ENCODE peak calls at places on chromosomes 5 and 9, in seven cellular contexts. I is PC-9, Z is mucosa of descending colon, O is MM.1S, D is hepatocyte, W is colonic mucosa, F is endodermal cell. B is an unnamed sample. For H3K4me1, the result is how much of the 10 kb centered on the place peaks cover.

GRCh38 chr5:135553688-135554462 is 18.1 kb upstream of the NEUROG1 start:
- DNase-seq in Z (peak), D (peak), W (peak), I (no peak), F (peak), O (no peak), B (peak)

GRCh38 chr5:149212203-149212951 is 59.3 kb upstream of the AFAP1L1 start:
- DNase-seq in I (no peak), W (peak), D (peak), O (no peak), F (no peak), Z (no peak), B (no peak)

GRCh38 chr9:89498845-89499480 is 1.1 kb upstream of the SEMA4D start:
- DNase-seq in O (peak), Z (no peak), W (no peak), D (no peak), I (no peak), F (no peak), B (no peak)

GRCh38 chr9:70835323-70835722 is 286.1 kb downstream of the TRPM3 start:
- DNase-seq in I (no peak), F (no peak), Z (no peak), D (no peak), W (no peak), O (no peak), B (no peak)

GRCh38 chr9:136327313-136327971 is at the start of gene GPSM1:
- DNase-seq in O (no peak), Z (no peak), W (no peak), D (peak), F (peak), I (no peak), B (peak)

GRCh38 chr5:122755740-122756139 is 19.1 kb upstream of the SNX2 start:
- DNase-seq in Z (no peak), W (no peak), F (no peak), D (no peak), I (no peak), O (no peak), B (no peak)

GRCh38 chr5:95081500-95082355 is 203.2 kb downstream of the MCTP1 start:
- DNase-seq in F (peak), O (peak), W (no peak), D (peak), Z (no peak), I (peak), B (peak)

GRCh38 chr5:119453045-119453383 is 717 bp downstream of the HSD17B4 start:
- DNase-seq in Z (no peak), O (peak), D (no peak), I (no peak), F (no peak), W (peak), B (peak)

GRCh38 chr9:107397076-107398049 is 92.2 kb downstream of the KLF4 start:
- DNase-seq in F (no peak), I (no peak), O (peak), Z (no peak), D (no peak), W (no peak), B (no peak)

GRCh38 chr5:5065472-5065871 is 74.7 kb upstream of the ADAMTS16 start:
- DNase-seq in O (no peak), D (no peak), F (no peak), W (no peak), Z (no peak), I (no peak), B (no peak)

GRCh38 chr5:180618830-180619562 is 27.7 kb upstream of the SCGB3A1 start:
- DNase-seq in Z (no peak), D (peak), W (no peak), F (peak), O (no peak), I (no peak), B (peak)

GRCh38 chr5:65916636-65917035 is 9.7 kb upstream of the ERBIN start:
- DNase-seq in Z (no peak), I (no peak), F (no peak), W (no peak), O (no peak), D (no peak), B (no peak)

GRCh38 chr9:124754289-124754688 is 16.8 kb downstream of the NR6A1 start:
- DNase-seq in I (no peak), Z (no peak), W (no peak), O (no peak), D (no peak), F (no peak), B (peak)

GRCh38 chr5:31854625-31855526 is 215.9 kb downstream of the PDZD2 start:
- DNase-seq in F (peak), I (no peak), O (no peak), D (peak), W (no peak), Z (peak), B (peak)

GRCh38 chr9:128244443-128245226 is 31.2 kb downstream of the GOLGA2 start:
- DNase-seq in Z (peak), O (no peak), W (peak), I (no peak), F (peak), D (peak), B (peak)

GRCh38 chr5:179759961-179760541 is 27.4 kb downstream of the MAML1 start:
- DNase-seq in W (no peak), O (no peak), Z (no peak), D (no peak), I (no peak), F (no peak), B (no peak)

GRCh38 chr5:765948-766631 is 18.4 kb downstream of the ZDHHC11B start:
- DNase-seq in O (no peak), F (peak), D (no peak), Z (no peak), I (no peak), W (no peak), B (no peak)

GRCh38 chr5:71693828-71694427 is 25.1 kb upstream of the CARTPT start:
- DNase-seq in I (no peak), W (no peak), D (peak), F (peak), O (no peak), Z (no peak), B (peak)

GRCh38 chr5:149826574-149826973 is 96.5 kb downstream of the PPARGC1B start:
- DNase-seq in D (no peak), W (no peak), Z (no peak), O (no peak), I (no peak), F (no peak), B (no peak)

GRCh38 chr5:42813533-42813932 is 1.8 kb upstream of the SELENOP start:
- DNase-seq in F (peak), O (no peak), W (no peak), Z (no peak), D (no peak), I (no peak), B (peak)

GRCh38 chr5:42993516-42994284 is 46.4 kb downstream of the ANXA2R start:
- DNase-seq in Z (no peak), I (no peak), O (peak), F (no peak), W (peak), D (no peak), B (peak)

GRCh38 chr5:180330810-180331646 is 22.1 kb downstream of the GFPT2 start:
- DNase-seq in Z (no peak), F (peak), D (peak), O (no peak), I (peak), W (peak), B (no peak)

GRCh38 chr5:158957196-158957595 is 142.5 kb downstream of the EBF1 start:
- DNase-seq in Z (no peak), F (peak), D (no peak), O (no peak), I (no peak), W (no peak), B (no peak)

GRCh38 chr5:82364497-82364896 is 86.3 kb upstream of the RPS23 start:
- DNase-seq in I (peak), Z (no peak), O (no peak), D (peak), W (no peak), F (peak), B (peak)

GRCh38 chr9:115913666-115914065 is 239.9 kb upstream of the PAPPA start:
- DNase-seq in Z (no peak), F (no peak), O (no peak), D (no peak), I (no peak), W (no peak), B (no peak)

GRCh38 chr9:125467341-125467740 is 205.7 kb downstream of the GAPVD1 start:
- DNase-seq in W (no peak), F (no peak), I (no peak), Z (no peak), O (no peak), D (no peak), B (no peak)

GRCh38 chr5:137305971-137306592 is 193.0 kb downstream of the SPOCK1 start:
- DNase-seq in I (no peak), D (no peak), O (no peak), F (no peak), W (peak), Z (no peak), B (no peak)

GRCh38 chr5:121121786-121122185 is 657.7 kb downstream of the PRR16 start:
- DNase-seq in W (no peak), I (no peak), O (no peak), F (no peak), Z (no peak), D (no peak), B (no peak)

GRCh38 chr9:81585191-81585763 is 104.1 kb downstream of the TLE1 start:
- DNase-seq in F (no peak), I (no peak), O (no peak), W (no peak), Z (no peak), D (no peak), B (no peak)
- H3K4me1 ChIP-seq in F (under half), I (under half), O (under half), W (under half), Z (under half), D (under half), B (under half)

GRCh38 chr9:72576087-72576486 is 54.7 kb downstream of the TMC1 start:
- DNase-seq in D (no peak), W (no peak), F (no peak), Z (no peak), I (no peak), O (no peak), B (no peak)
- H3K4me1 ChIP-seq in D (under half), W (under half), F (under half), Z (under half), I (half or more), O (under half), B (under half)

DNA sequence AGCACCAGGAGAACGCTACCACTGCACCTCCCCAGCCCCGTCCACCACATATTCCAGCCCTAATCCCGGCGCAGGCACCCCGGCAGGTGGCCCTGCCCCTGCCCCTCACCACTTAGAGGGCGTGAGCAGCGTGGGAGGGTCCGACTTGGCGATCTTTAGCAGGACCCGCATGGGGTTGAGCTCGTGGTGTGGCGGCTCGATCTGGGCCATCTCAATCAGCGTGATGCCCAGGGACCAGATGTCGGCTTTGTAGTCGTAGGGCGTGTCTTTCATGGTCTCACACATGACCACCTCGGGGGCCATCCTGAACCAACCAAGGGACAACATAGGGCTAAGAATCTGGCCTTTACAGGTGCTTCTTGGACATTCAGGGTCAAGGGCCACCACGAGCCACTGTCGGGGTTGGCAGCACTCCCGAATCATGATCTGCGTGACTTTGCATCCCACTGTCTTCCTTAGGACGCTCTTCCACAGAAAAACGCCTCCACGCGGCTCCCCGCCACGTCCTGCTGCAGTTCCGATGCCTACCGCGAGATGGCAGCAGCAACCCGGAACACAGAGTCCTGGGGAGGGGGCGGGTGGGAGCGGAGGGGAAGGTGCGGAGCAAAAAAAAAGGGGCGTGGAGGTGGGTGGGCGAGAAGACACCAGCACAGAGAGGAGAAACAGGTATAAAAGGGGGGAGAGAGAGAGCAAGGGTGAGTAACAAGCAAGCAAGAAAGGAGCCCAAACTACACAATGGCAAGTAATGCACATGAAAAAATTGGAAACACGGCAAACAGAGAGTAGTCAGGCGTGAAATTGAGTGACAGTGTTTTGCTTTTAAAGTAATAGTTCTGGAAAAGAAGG is 81.3 kb downstream of the STK10 start:
- DNase-seq in Z (peak), F (peak), W (peak), D (peak), I (no peak), O (peak), B (peak)
- H3K4me1 ChIP-seq in Z (under half), F (under half), W (under half), D (under half), I (under half), O (under half), B (under half)

DNA sequence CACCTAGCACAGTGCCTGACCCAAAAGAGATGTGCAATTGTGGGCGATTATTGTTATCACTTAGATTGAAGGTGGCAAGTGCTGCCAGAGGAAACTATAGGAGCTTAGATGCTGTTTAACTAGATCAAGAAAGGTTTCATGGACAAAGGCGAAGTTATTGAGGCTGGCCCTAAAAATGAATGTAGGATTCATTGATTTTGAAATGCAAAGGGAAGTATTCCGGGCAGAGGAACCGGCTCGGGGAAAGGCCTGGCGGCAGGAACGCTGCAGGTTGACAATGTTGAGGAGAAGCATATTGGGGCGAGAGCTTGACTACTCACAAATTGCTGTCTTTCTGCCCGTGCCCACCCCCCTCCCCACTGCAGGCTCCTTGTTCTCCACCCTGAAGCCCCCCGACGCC is 37.4 kb upstream of the TTC1 start:
- DNase-seq in Z (no peak), D (no peak), F (no peak), W (no peak), O (no peak), I (no peak), B (no peak)
- H3K4me1 ChIP-seq in Z (under half), D (under half), F (under half), W (under half), O (under half), I (under half), B (under half)

GRCh38 chr9:112380102-112380581 is at the start of gene HSDL2:
- DNase-seq in I (no peak), F (no peak), Z (no peak), O (peak), W (peak), D (peak), B (peak)
- H3K4me1 ChIP-seq in I (under half), F (under half), Z (under half), O (under half), W (under half), D (under half), B (under half)

GRCh38 chr9:90813523-90813922 is 11.9 kb downstream of the SYK start:
- DNase-seq in D (no peak), O (no peak), W (no peak), Z (no peak), F (no peak), I (no peak), B (no peak)

GRCh38 chr9:90814355-90814754 is 12.7 kb downstream of the SYK start:
- DNase-seq in W (no peak), Z (no peak), F (no peak), D (no peak), I (no peak), O (no peak), B (no peak)

GRCh38 chr9:90810686-90811085 is 9.1 kb downstream of the SYK start:
- DNase-seq in D (no peak), O (no peak), F (no peak), I (no peak), W (no peak), Z (no peak), B (no peak)

GRCh38 chr9:90815183-90815943 is 13.7 kb downstream of the SYK start:
- DNase-seq in Z (no peak), O (no peak), D (no peak), W (no peak), I (no peak), F (no peak), B (peak)

DNA sequence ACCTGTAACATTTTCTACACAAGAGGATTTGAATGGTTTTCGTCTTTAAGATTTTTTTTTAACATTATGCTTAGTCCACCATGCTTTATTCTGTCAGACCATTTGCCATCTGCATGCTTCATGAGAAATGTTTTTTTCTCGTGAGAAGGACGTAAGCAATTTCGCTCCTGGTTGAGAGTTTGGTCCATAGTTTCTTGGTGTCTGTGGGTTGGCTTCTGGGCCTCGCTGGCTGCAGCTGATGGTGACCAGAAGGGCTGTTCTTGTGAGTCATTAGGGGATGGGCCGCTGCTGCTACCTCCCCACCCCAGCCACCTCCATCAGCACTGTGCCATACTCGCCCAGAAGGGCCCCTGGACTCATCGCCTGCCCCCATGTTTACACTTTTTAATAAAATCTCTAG is 11.4 kb downstream of the SYK start:
- DNase-seq in O (no peak), F (no peak), Z (no peak), D (no peak), W (no peak), I (no peak), B (no peak)
- H3K4me1 ChIP-seq in O (under half), F (under half), Z (under half), D (under half), W (under half), I (under half), B (under half)

GRCh38 chr9:19732570-19732969 is 56.3 kb downstream of the SLC24A2 start:
- DNase-seq in W (no peak), O (no peak), I (no peak), D (no peak), F (no peak), Z (no peak), B (no peak)
- H3K4me1 ChIP-seq in W (under half), O (under half), I (under half), D (under half), F (under half), Z (under half), B (under half)

GRCh38 chr9:98986866-98987653 is 43.4 kb downstream of the COL15A1 start:
- DNase-seq in O (peak), Z (no peak), W (no peak), I (no peak), D (no peak), F (peak), B (no peak)

GRCh38 chr9:98992885-98993569 is 49.3 kb downstream of the COL15A1 start:
- DNase-seq in W (no peak), D (no peak), Z (no peak), I (no peak), F (peak), O (no peak), B (no peak)

GRCh38 chr9:98991981-98992884 is 48.5 kb downstream of the COL15A1 start:
- DNase-seq in D (no peak), O (no peak), F (peak), W (no peak), Z (no peak), I (no peak), B (no peak)

GRCh38 chr9:98990181-98990870 is 46.6 kb downstream of the COL15A1 start:
- DNase-seq in F (peak), W (no peak), Z (no peak), D (no peak), O (no peak), I (no peak), B (no peak)

DNA sequence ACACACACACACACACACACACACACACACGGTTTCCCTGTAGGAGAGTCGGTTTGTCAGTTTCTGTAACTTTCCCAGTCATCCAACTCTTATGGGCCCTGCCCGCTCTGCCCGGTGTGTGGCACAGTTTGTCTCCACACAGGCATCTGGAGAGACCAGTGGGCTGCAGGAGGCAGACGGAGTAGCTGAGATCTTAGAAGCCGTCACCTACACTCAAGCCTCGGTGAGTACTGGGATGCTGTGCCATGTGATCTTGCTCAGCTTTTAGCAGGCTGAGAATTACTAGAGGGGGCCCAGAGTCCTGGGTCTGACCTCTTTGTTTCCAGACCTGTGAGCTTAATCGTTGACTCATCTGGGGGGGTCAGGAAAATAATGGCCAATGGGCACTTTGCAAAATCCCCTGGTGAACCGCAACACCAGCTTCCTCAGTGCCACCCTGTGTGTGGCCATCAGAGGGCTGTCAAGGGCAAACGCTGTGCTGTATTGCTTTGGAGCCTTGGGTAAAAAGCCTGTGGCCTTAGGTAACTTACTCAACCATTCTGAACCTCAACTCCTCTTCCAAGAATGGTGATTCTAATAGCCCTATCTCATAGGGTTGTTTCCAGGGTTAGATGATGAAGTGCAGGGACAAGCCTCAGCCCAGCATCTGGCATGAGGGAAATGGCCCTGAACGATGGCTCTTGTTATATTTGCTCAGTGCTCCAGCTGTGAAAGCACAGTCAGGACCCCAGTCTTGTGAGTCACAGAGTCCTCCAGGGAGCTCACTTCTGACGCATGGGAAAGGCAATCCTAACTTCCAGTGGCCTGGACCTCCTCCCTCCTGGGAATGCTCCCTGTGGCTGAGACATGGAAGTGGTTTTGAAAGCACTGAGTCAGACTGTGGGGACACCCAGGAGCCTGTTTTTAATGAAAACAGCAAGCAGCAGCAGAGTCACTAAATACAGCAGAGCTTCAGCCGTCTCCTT is 45.6 kb downstream of the COL15A1 start:
- DNase-seq in F (peak), I (peak), O (no peak), W (no peak), Z (no peak), D (peak), B (peak)
- H3K4me1 ChIP-seq in F (under half), I (under half), O (under half), W (under half), Z (under half), D (under half), B (under half)

B was measured in A673.